ENCODE peak calls at places on chromosomes 5 and 9, in eight cellular contexts. C, K, E, X, Q, J, L and Y are unnamed samples.

GRCh38 chr9:114126247-114127060 is 27.4 kb upstream of the KIF12 start:
- DNase-seq in C (no peak), X (no peak), J (no peak), K (no peak), L (no peak), E (no peak), Q (no peak), Y (no peak)

GRCh38 chr5:142748568-142749249 is 21.5 kb upstream of the ARHGAP26 start:
- DNase-seq in C (no peak), X (peak), E (peak), K (no peak), J (no peak), L (peak), Q (no peak), Y (no peak)

GRCh38 chr5:125408582-125409069 is 662.2 kb upstream of the ZNF608 start:
- DNase-seq in Q (peak), J (peak), C (peak), X (peak), E (peak), K (no peak), L (no peak), Y (peak)

GRCh38 chr5:67842806-67843205 is 372.8 kb upstream of the PIK3R1 start:
- DNase-seq in X (no peak), J (peak), K (no peak), C (peak), E (no peak), L (no peak), Q (no peak), Y (no peak)

GRCh38 chr5:38234737-38235136 is 23.6 kb upstream of the EGFLAM start:
- DNase-seq in Q (no peak), L (no peak), J (no peak), E (no peak), K (no peak), C (no peak), X (no peak), Y (no peak)

GRCh38 chr5:113433862-113434612 is 752 bp downstream of the TSSK1B start:
- DNase-seq in J (no peak), Q (no peak), K (no peak), E (no peak), L (no peak), X (no peak), C (no peak), Y (no peak)

GRCh38 chr9:89776795-89777194 is 172.0 kb downstream of the GADD45G start:
- DNase-seq in K (no peak), X (no peak), L (no peak), Q (no peak), J (no peak), E (no peak), C (no peak), Y (no peak)

GRCh38 chr5:66554211-66554610 is 42.0 kb upstream of the MAST4 start:
- DNase-seq in K (no peak), Q (peak), L (no peak), J (no peak), X (no peak), E (no peak), C (no peak), Y (no peak)

GRCh38 chr9:137955586-137955985 is 78.0 kb downstream of the CACNA1B start:
- DNase-seq in X (no peak), Q (no peak), J (no peak), K (no peak), E (no peak), L (no peak), C (no peak), Y (no peak)

GRCh38 chr9:128411373-128412119 is 9.1 kb upstream of the CERCAM start:
- DNase-seq in X (no peak), L (no peak), Q (no peak), E (no peak), K (no peak), J (no peak), C (no peak), Y (no peak)

GRCh38 chr9:121912812-121913627 is 180.1 kb downstream of the TTLL11 start:
- DNase-seq in K (no peak), L (no peak), E (no peak), Q (no peak), X (no peak), J (peak), C (no peak), Y (no peak)